ENCODE peak calls at places on chromosomes 4 and X, in six cellular contexts. F is HFF-Myc, Z is aorta, P is cardiac fibroblast, W is hepatocyte, Q is GM06990. B is an unnamed sample.

GRCh38 chrX:48451708-48452107 is 18.4 kb downstream of the SLC38A5 start:
- DNase-seq in F (no peak), Z (no peak), P (no peak), W (no peak), Q (no peak), B (no peak)

GRCh38 chr4:89863533-89863932 is 26.6 kb upstream of the SNCA start:
- DNase-seq in F (no peak), Z (no peak), P (no peak), W (no peak), Q (no peak), B (no peak)

GRCh38 chr4:33625762-33626161 is 2618.6 kb downstream of the ARAP2 start:
- DNase-seq in F (no peak), Z (no peak), P (no peak), W (peak; percentile 11), Q (no peak), B (no peak)

GRCh38 chr4:123354701-123355100 is 41.9 kb upstream of the SPRY1 start:
- DNase-seq in F (no peak), Z (no peak), P (no peak), W (no peak), Q (no peak), B (no peak)

GRCh38 chrX:109920325-109920724 is 82.6 kb upstream of the TMEM164 start:
- DNase-seq in F (no peak), Z (no peak), P (no peak), W (no peak), Q (no peak), B (no peak)

GRCh38 chr4:87038837-87039715 is 104.3 kb downstream of the AFF1 start:
- DNase-seq in F (no peak), Z (peak; percentile 89), P (peak; percentile 91), W (peak; percentile 54), Q (peak; percentile 23), B (peak; percentile 82)

GRCh38 chr4:95267081-95267480 is 281.7 kb downstream of the UNC5C start:
- DNase-seq in F (no peak), Z (no peak), P (peak; percentile 83), W (no peak), Q (no peak), B (peak; percentile 57)

GRCh38 chr4:183107891-183108459 is 8.9 kb downstream of the WWC2 start:
- DNase-seq in F (no peak), Z (no peak), P (no peak), W (no peak), Q (no peak), B (no peak)

GRCh38 chrX:42714981-42715688 is 62.8 kb downstream of the PPP1R2C start:
- DNase-seq in F (no peak), Z (peak; percentile 60), P (no peak), W (peak; percentile 76), Q (no peak), B (no peak)

GRCh38 chr4:150067859-150068258 is 10.4 kb upstream of the DCLK2 start:
- DNase-seq in F (no peak), Z (no peak), P (no peak), W (no peak), Q (no peak), B (no peak)

GRCh38 chr4:113289736-113290135 is 240.3 kb downstream of the ANK2 start:
- DNase-seq in F (no peak), Z (no peak), P (peak; percentile 65), W (no peak), Q (no peak), B (no peak)

GRCh38 chr4:20544645-20545044 is 155.6 kb upstream of the PACRGL start:
- DNase-seq in F (peak; percentile 55), Z (no peak), P (peak; percentile 70), W (peak; percentile 48), Q (peak; percentile 1), B (no peak)

GRCh38 chrX:64850371-64851082 is 125.7 kb downstream of the ZC4H2 start:
- DNase-seq in F (no peak), Z (no peak), P (no peak), W (no peak), Q (no peak), B (no peak)

GRCh38 chr4:124907881-124908280 is 195.3 kb upstream of the ANKRD50 start:
- DNase-seq in F (peak; percentile 24), Z (no peak), P (peak; percentile 73), W (no peak), Q (no peak), B (no peak)

GRCh38 chrX:77901506-77901905 is 2.2 kb downstream of the COX7B start:
- DNase-seq in F (no peak), Z (no peak), P (no peak), W (no peak), Q (no peak), B (no peak)
- H3K4me3 ChIP-seq in F (peak overlapping the region; percentile 61), Z (no peak overlapping the region), P (no peak overlapping the region), W (no peak overlapping the region), Q (no peak overlapping the region), B (no peak overlapping the region)

DNA sequence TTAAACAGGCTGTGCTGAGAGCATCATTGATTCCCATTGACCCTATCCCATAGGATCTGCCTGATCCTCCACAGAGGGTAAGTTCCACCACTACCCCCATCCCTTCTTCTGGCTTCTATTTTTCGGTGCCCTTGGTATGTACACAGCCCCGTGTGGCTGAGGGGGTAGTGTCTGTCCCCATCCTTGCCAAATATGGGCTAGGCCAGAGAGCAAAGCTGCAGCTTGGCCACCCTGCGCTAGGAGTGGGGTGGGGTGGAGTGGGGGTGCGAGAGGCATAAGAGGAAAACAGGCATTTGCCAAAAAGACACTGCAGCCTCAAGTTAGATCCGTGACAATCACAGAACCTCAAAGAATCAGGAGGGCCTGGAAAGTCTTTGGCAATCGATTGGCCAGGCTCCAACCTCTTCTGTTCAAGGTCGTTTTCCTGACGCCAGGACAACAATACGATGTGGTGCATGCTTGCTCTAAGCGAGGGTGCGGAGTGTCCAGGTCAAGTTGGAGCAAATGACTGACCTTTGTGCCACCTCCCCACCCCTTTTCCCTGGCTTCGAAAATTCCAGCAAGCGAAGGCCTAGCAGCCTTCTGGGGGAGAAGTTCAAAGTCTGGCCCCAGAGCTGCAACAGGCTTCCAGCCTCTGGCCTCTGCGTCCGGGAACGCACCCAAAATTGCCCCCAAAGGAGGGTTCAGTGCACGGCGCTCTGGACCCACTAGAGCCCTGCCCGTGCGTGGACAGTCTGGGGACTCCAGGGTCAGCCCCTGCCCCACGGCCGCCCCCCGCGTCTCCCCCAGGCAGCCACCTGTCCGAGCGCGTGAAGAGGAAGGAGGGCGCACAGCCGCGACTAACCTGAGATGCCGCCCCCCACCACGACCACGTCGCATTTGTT is 598 bp downstream of the MAOB start:
- DNase-seq in F (no peak), Z (no peak), P (peak; percentile 6), W (peak; percentile 24), Q (no peak), B (no peak)
- H3K4me3 ChIP-seq in F (no peak overlapping the region), Z (peak overlapping the region; percentile 24), P (no peak overlapping the region), W (peak overlapping the region; percentile 13), Q (no peak overlapping the region), B (no peak overlapping the region)

GRCh38 chr4:120520761-120521160 is 401.8 kb downstream of the PRDM5 start:
- DNase-seq in F (no peak), Z (no peak), P (no peak), W (no peak), Q (no peak), B (no peak)

GRCh38 chr4:120517966-120518365 is 404.6 kb downstream of the PRDM5 start:
- DNase-seq in F (peak; percentile 66), Z (no peak), P (peak; percentile 96), W (peak; percentile 37), Q (peak; percentile 29), B (peak; percentile 48)
- H3K4me3 ChIP-seq in F (no peak overlapping the region), Z (no peak overlapping the region), P (peak overlapping the region; percentile 16), W (no peak overlapping the region), Q (no peak overlapping the region), B (no peak overlapping the region)

DNA sequence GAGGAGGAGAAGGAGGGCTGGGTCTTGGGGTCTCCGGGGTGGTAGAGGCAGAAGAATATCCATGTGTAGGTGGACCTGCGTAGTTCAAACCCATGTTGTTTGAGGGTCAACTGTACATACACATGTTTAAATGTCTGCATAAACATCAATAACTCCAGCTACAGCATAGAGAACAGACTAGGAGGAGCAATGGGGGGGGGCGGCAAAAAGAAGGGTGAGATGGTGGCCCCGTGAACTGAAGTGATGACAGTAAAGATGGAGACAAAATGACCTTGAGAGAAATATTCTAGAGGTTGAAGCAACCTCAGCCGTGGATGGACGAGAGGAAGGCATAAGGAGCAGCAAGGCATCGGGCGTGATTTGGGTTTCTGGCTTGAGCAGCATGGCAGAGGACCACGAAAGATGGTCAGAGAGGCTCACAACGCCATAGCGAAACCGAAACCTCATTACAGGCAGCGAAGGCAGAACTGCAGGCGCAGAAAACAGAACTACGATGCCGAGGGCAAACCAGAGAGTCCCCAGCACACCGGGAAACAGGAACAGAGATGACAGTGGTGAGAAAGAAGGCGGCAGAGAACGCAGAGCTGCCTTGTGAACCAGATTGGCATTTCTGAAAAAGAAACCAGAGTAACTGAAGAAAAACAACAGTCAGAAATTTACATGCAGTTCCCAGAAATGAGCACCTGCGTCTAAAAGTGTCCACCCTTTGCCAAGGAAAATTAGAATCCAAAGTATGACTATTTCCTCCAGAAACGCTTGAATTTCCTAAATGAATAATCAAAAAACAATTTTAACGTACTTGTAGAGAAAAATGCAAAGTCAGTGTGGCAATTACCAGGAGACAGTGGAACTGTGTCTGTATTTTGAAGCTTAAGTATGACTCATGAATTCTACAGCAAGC is 50.2 kb upstream of the ENPP6 start:
- DNase-seq in F (peak; percentile 35), Z (peak; percentile 78), P (peak; percentile 98), W (peak; percentile 30), Q (peak; percentile 87), B (peak; percentile 62)
- H3K4me3 ChIP-seq in F (no peak overlapping the region), Z (peak overlapping the region; percentile 12), P (peak overlapping the region; percentile 16), W (no peak overlapping the region), Q (peak overlapping the region; percentile 45), B (peak overlapping the region; percentile 46)

GRCh38 chrX:19343462-19344206 is at the start of gene PDHA1:
- DNase-seq in F (peak; percentile 67), Z (peak; percentile 96), P (peak; percentile 90), W (peak; percentile 95), Q (peak; percentile 92), B (peak; percentile 92)

GRCh38 chrX:19344661-19345060 is 934 bp downstream of the PDHA1 start:
- DNase-seq in F (no peak), Z (no peak), P (no peak), W (no peak), Q (no peak), B (no peak)

GRCh38 chrX:19343085-19343461 is 654 bp upstream of the PDHA1 start:
- DNase-seq in F (no peak), Z (no peak), P (no peak), W (no peak), Q (no peak), B (no peak)

GRCh38 chrX:19344207-19344534 is 444 bp downstream of the PDHA1 start:
- DNase-seq in F (no peak), Z (no peak), P (no peak), W (no peak), Q (no peak), B (no peak)

GRCh38 chrX:19342331-19342906 is 1.3 kb upstream of the PDHA1 start:
- DNase-seq in F (no peak), Z (no peak), P (peak; percentile 14), W (peak; percentile 24), Q (no peak), B (no peak)
- H3K4me3 ChIP-seq in F (no peak overlapping the region), Z (no peak overlapping the region), P (no peak overlapping the region), W (no peak overlapping the region), Q (no peak overlapping the region), B (no peak overlapping the region)